ENCODE peak calls at places on chromosomes 11 and 22, in seven cellular contexts. V is mesenchymal stem cell; F is breast epithelium; G is suprapubic skin; M is effector memory CD4-positive, alpha-beta T cell; S is tibial artery; R is transverse colon. O is an unnamed sample.

GRCh38 chr11:416757-417621 is 2.2 kb upstream of the SIGIRR start:
- DNase-seq in R (peak; percentile 80), M (peak; percentile 19), V (peak; percentile 49), G (no peak), F (no peak), S (no peak), O (peak; percentile 52)

GRCh38 chr22:20552450-20552894 is 45.1 kb downstream of the MED15 start:
- DNase-seq in M (no peak), R (peak; percentile 52), S (peak; percentile 96), G (peak; percentile 86), F (no peak), V (peak; percentile 82), O (no peak)

GRCh38 chr11:62400760-62401159 is 18.1 kb upstream of the SCGB1A1 start:
- DNase-seq in F (peak; percentile 69), S (peak; percentile 93), M (no peak), G (peak; percentile 91), R (peak; percentile 73), V (peak; percentile 61), O (no peak)

GRCh38 chr11:130300567-130300966 is 14.2 kb downstream of the ZBTB44 start:
- DNase-seq in S (no peak), V (no peak), G (no peak), M (no peak), R (no peak), F (no peak), O (no peak)

GRCh38 chr11:69167916-69168691 is 12.4 kb downstream of the SMIM38 start:
- DNase-seq in R (no peak), F (no peak), V (peak; percentile 22), S (peak; percentile 52), G (no peak), M (no peak), O (no peak)

GRCh38 chr22:46537946-46538815 is 761 bp upstream of the CELSR1 start:
- DNase-seq in R (no peak), S (no peak), V (no peak), M (no peak), F (no peak), G (no peak), O (no peak)

GRCh38 chr11:92703431-92703830 is 266.0 kb upstream of the MTNR1B start:
- DNase-seq in M (no peak), G (no peak), R (no peak), S (no peak), F (no peak), V (peak; percentile 1), O (no peak)

GRCh38 chr11:31236052-31236652 is 133.4 kb downstream of the DCDC1 start:
- DNase-seq in R (no peak), S (no peak), G (no peak), F (no peak), V (peak; percentile 5), M (no peak), O (no peak)

GRCh38 chr11:47189100-47189834 is 3.0 kb upstream of the PACSIN3 start:
- DNase-seq in V (peak; percentile 89), M (no peak), S (no peak), R (no peak), F (no peak), G (no peak), O (no peak)

GRCh38 chr11:32200448-32200847 is 109.6 kb downstream of the RCN1 start:
- DNase-seq in V (no peak), R (no peak), S (no peak), G (no peak), F (no peak), M (no peak), O (no peak)

GRCh38 chr11:120134106-120134930 is 3.6 kb downstream of the TRIM29 start:
- DNase-seq in G (peak; percentile 54), S (peak; percentile 53), F (no peak), M (no peak), R (peak; percentile 4), V (no peak), O (no peak)

GRCh38 chr22:20606784-20607128 is 99.3 kb downstream of the MED15 start:
- DNase-seq in R (no peak), F (no peak), M (no peak), V (no peak), G (no peak), S (no peak), O (no peak)

GRCh38 chr22:32177221-32177765 is 18.2 kb upstream of the C22orf42 start:
- DNase-seq in F (no peak), M (no peak), S (no peak), R (no peak), G (no peak), V (no peak), O (no peak)

GRCh38 chr11:69049490-69049867 is 747 bp downstream of the TPCN2 start:
- DNase-seq in R (no peak), V (no peak), M (no peak), F (no peak), S (no peak), G (no peak), O (no peak)

GRCh38 chr11:100774132-100774531 is 87.0 kb downstream of the ARHGAP42 start:
- DNase-seq in G (no peak), S (no peak), F (no peak), M (no peak), V (no peak), R (peak; percentile 38), O (no peak)

GRCh38 chr11:6603287-6604080 is at the start of the genes ILK and RRP8:
- DNase-seq in F (peak; percentile 91), M (peak; percentile 80), R (peak; percentile 94), G (peak; percentile 94), V (peak; percentile 92), S (peak; percentile 96), O (peak; percentile 75)
- H3K4me1 ChIP-seq in F (peaks cover 36% of the 10 kb centered on the region), M (peaks cover 38% of the 10 kb centered on the region), R (peaks cover 56% of the 10 kb centered on the region), G (peaks cover 60% of the 10 kb centered on the region), V (peaks cover 17% of the 10 kb centered on the region), S (peaks cover 71% of the 10 kb centered on the region), O (peaks cover 51% of the 10 kb centered on the region)

DNA sequence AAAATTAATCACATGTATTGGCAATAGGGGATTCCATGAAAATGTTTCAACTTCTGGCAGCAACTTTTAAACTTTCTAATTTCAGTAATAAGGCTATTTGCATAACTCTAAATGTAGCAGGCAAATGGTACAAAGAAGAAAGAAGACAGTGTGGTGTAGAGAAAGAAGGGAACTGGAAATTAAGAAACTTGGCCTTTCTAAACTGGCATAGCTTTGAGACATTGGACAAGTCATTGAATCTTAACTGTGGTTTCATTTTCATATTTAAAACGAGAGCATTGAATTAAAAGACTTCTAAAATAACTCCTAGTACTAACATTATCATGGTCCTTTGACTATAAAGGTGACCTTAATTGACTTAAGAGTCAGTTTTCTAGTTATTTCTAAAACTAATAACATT is 125.0 kb downstream of the UVRAG start:
- DNase-seq in S (no peak), V (no peak), M (no peak), R (no peak), F (no peak), G (no peak), O (no peak)
- H3K4me3 ChIP-seq in S (no peak overlapping the region), V (no peak overlapping the region), M (no peak overlapping the region), R (no peak overlapping the region), F (no peak overlapping the region), G (no peak overlapping the region), O (no peak overlapping the region)

GRCh38 chr11:95717314-95717713 is 72.3 kb downstream of the FAM76B start:
- DNase-seq in M (no peak), V (no peak), S (no peak), G (no peak), F (no peak), R (no peak), O (no peak)
- H3K4me1 ChIP-seq in M (peaks cover 15% of the 10 kb centered on the region), V (peaks cover 1% of the 10 kb centered on the region), S (no peaks in the 10 kb centered on the region), G (no peaks in the 10 kb centered on the region), F (no peaks in the 10 kb centered on the region), R (peaks cover 3% of the 10 kb centered on the region), O (peaks cover 6% of the 10 kb centered on the region)

GRCh38 chr11:44977493-44977984 is 26.9 kb upstream of the TP53I11 start:
- DNase-seq in M (no peak), V (peak; percentile 51), R (peak; percentile 41), G (no peak), S (no peak), F (no peak), O (no peak)
- H3K4me3 ChIP-seq in M (no peak overlapping the region), V (no peak overlapping the region), R (no peak overlapping the region), G (no peak overlapping the region), S (no peak overlapping the region), F (no peak overlapping the region), O (no peak overlapping the region)

GRCh38 chr11:13339196-13340153 is 61.9 kb downstream of the BMAL1 start:
- DNase-seq in G (no peak), F (no peak), S (no peak), M (no peak), V (peak; percentile 94), R (no peak), O (no peak)
- H3K4me1 ChIP-seq in G (peaks cover 33% of the 10 kb centered on the region), F (peaks cover 24% of the 10 kb centered on the region), S (peaks cover 40% of the 10 kb centered on the region), M (peaks cover 17% of the 10 kb centered on the region), V (peaks cover 22% of the 10 kb centered on the region), R (peaks cover 29% of the 10 kb centered on the region), O (peaks cover 24% of the 10 kb centered on the region)

DNA sequence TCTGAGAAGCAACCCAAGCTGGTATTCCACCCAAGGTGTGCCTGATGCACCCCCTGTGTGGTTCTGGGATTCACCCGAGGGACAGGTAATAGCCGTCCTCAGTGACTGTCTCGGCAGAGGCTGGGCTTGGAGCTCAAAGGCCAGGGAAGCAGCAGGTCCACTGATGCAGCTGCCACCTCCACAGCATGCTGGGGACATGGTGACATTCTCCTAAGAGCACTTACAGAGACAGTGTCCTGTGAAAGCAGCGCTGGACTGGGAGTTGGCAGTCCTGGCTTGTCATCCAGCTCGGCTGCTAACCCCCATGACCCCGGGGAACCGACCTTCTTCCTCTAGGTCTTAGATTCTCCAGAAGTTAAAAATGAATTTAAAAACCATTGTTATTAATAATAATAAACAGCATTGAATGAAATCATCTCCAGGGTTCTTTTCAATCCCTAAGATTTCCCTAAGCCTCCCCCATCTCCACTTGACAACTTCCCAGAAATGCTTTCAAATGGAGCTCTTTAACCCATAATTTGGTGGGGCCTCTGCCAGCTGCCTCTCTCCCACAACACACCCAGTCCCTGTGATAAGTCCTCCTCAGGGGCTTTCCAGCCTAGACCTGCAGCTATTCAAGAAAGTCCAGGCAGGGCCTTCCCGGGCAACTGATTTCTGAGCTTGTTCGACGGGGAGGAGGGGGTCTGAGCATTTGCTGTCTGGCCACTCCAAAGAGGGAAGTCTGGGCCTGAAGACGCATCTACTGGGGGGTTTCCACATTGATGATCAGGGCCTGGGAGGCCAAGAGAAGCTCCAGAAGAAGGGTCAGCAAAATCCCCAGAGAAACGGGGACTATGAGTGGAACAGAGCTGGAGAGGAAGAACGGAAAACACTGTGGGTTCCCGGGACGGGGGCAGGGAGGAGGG is 72.6 kb downstream of the RPUSD4 start:
- DNase-seq in F (no peak), M (no peak), S (no peak), R (no peak), G (no peak), V (peak; percentile 64), O (no peak)
- H3K4me3 ChIP-seq in F (no peak overlapping the region), M (no peak overlapping the region), S (no peak overlapping the region), R (no peak overlapping the region), G (no peak overlapping the region), V (no peak overlapping the region), O (no peak overlapping the region)

DNA sequence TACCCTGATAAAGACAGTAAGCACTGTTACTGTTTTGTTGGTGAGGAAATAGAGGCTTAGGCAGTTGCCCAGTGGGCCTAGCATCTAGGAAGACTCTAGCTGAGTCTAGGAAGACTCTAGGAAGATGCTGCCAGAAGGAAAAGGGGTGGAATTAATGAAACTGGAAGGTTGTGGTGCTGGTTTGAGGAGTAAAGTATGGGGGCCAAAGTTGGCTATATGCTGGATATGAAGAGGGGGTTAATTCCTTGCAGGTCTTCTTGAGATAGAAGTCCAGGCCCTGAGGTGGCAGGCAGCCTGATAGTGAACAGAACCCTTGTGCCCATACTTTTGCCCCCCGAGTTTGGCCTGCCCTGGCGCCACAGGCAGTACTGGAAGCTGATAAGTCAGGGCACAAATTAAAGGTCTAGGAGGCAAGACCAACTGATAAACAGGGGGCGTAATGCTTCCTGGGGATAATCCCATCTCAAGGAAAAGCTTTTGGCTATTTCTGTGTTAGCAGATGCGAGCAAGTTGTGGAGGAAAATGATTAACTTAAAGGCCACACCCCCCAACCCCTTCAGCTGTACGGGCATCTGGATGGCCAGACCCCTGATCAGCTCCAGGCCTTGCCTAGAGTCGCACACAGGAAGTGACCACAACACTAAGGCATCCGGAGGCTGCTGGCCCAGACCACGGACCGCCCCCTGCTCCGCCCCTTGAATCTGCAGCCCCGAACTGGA is 3.1 kb downstream of the ILK start:
- DNase-seq in S (peak; percentile 98), M (peak; percentile 58), R (peak; percentile 90), G (peak; percentile 96), V (peak; percentile 97), F (peak; percentile 81), O (peak; percentile 32)
- H3K4me1 ChIP-seq in S (peaks cover 73% of the 10 kb centered on the region), M (peaks cover 46% of the 10 kb centered on the region), R (peaks cover 86% of the 10 kb centered on the region), G (peaks cover 67% of the 10 kb centered on the region), V (peaks cover 28% of the 10 kb centered on the region), F (peaks cover 35% of the 10 kb centered on the region), O (peaks cover 53% of the 10 kb centered on the region)